ENCODE peak calls at places on chromosomes 6 and 20, in eight cellular contexts. T is upper lobe of right lung, Q is substantia nigra, I is HL-60, J is GM12878, R is brain microvascular endothelial cell, F is heart right ventricle, E is H9. H is an unnamed sample.

GRCh38 chr20:1418335-1418734 is 25.5 kb upstream of the FKBP1A start:
- DNase-seq in T (no peak), Q (no peak), I (no peak), J (no peak), R (no peak), F (no peak), E (no peak), H (no peak)

GRCh38 chr6:16388488-16388887 is 150.1 kb downstream of the GMPR start:
- DNase-seq in T (no peak), Q (no peak), I (no peak), J (no peak), R (no peak), F (no peak), E (no peak), H (no peak)

GRCh38 chr20:58990651-58991445 is 9.8 kb downstream of the NELFCD start:
- DNase-seq in T (no peak), Q (no peak), I (no peak), J (no peak), R (no peak), F (no peak), E (no peak), H (no peak)

GRCh38 chr20:34578040-34578439 is 19.5 kb downstream of the MAP1LC3A start:
- DNase-seq in T (no peak), Q (no peak), I (peak), J (no peak), R (no peak), F (no peak), E (no peak), H (no peak)

GRCh38 chr6:119226089-119226488 is 123.5 kb downstream of the MAN1A1 start:
- DNase-seq in T (no peak), Q (no peak), I (no peak), J (no peak), R (no peak), F (no peak), E (no peak), H (no peak)

GRCh38 chr6:134145786-134146185 is 93.4 kb upstream of the SLC2A12 start:
- DNase-seq in T (no peak), Q (no peak), I (peak), J (no peak), R (peak), F (no peak), E (no peak), H (no peak)

GRCh38 chr6:170047813-170048212 is 243.1 kb downstream of the DLL1 start:
- DNase-seq in T (peak), Q (no peak), I (no peak), J (no peak), R (no peak), F (no peak), E (no peak), H (no peak)

GRCh38 chr6:162421004-162421403 is 306.6 kb downstream of the PRKN start:
- DNase-seq in T (no peak), Q (no peak), I (no peak), J (no peak), R (no peak), F (no peak), E (no peak), H (no peak)

GRCh38 chr20:8020314-8021079 is 936 bp upstream of the TMX4 start:
- DNase-seq in T (no peak), Q (no peak), I (peak), J (peak), R (no peak), F (no peak), E (no peak), H (no peak)

GRCh38 chr6:134420638-134421181 is 102.8 kb upstream of the SGK1 start:
- DNase-seq in T (no peak), Q (no peak), I (no peak), J (no peak), R (peak), F (no peak), E (no peak), H (no peak)

GRCh38 chr6:109428889-109429477 is 11.4 kb downstream of the PPIL6 start:
- DNase-seq in T (no peak), Q (no peak), I (no peak), J (no peak), R (no peak), F (no peak), E (no peak), H (no peak)

GRCh38 chr6:145735356-145736165 is at the start of gene EPM2A:
- DNase-seq in T (peak), Q (peak), I (peak), J (peak), R (peak), F (peak), E (peak), H (peak)

GRCh38 chr6:109770779-109771178 is 79.7 kb downstream of the FIG4 start:
- DNase-seq in T (no peak), Q (no peak), I (peak), J (no peak), R (no peak), F (no peak), E (no peak), H (no peak)

GRCh38 chr6:138044458-138044857 is 62.8 kb downstream of the PERP start:
- DNase-seq in T (no peak), Q (no peak), I (no peak), J (no peak), R (no peak), F (no peak), E (no peak), H (no peak)

DNA sequence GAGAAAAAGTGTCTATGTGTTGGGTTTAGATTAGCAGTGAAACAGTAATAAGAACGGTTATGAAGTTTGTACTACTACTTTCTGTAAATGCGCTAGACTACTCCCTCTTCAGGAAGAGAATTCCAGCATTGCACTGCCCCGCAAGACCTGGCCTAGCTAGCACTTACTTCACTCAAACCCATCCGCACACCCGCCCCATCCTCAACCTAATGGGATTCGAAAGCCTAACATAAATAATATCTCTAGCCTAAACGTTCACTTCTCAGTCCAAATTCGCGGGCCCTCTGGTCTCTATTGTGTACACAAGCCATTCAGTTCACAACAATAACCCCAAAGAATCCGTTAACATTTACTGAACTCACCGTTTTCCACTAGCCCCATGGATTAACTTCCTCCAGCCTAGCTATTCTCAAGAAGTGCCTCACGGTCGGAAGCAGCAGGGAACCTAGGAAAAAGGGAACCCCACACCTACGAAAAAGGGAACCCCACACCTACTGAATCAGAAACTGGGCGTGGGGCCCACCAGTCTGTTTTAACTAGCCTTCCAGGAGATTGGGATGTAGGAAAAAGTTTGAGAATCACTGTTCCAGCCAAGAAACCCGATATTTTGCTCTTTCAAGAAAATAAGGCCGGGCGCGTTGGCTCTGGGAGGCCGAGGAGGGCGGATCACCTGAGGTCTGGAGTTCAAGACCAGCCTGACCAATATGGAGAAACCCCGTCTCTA is 45.4 kb upstream of the BTN3A2 start:
- DNase-seq in T (no peak), Q (no peak), I (no peak), J (no peak), R (no peak), F (no peak), E (peak), H (no peak)
- H3K27ac ChIP-seq in T (no peak), Q (no peak), I (no peak), J (no peak), R (no peak), F (no peak), E (no peak), H (no peak)

GRCh38 chr6:87699576-87699975 is 2.5 kb downstream of the AKIRIN2 start:
- DNase-seq in T (no peak), Q (no peak), I (no peak), J (no peak), R (no peak), F (no peak), E (no peak), H (no peak)

GRCh38 chr6:87700351-87700728 is 1.7 kb downstream of the AKIRIN2 start:
- DNase-seq in T (no peak), Q (no peak), I (no peak), J (no peak), R (no peak), F (no peak), E (no peak), H (no peak)

GRCh38 chr6:87700729-87701675 is 1.0 kb downstream of the AKIRIN2 start:
- DNase-seq in T (no peak), Q (no peak), I (peak), J (peak), R (peak), F (peak), E (no peak), H (no peak)

GRCh38 chr6:87697581-87698552 is 4.2 kb downstream of the AKIRIN2 start:
- DNase-seq in T (no peak), Q (no peak), I (peak), J (no peak), R (peak), F (no peak), E (no peak), H (no peak)

DNA sequence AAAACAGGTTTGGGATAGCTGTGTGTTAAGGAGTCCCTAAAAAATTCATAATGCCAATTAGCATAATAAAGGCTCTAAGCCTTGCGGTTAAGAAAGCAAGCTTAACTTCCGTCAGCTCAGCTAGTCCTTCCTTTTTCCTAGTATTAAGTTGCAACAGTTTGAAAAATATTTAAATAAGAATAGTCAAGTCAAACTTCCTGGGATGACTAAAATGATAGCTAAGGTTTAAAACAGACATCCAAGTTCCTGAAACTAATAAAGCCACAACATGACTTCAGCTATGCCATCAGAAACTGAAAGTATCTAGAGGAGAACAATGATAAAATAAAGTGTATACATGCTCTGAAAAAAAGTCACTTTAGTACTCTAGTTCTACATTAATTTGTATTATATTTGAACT is 3.4 kb downstream of the AKIRIN2 start:
- DNase-seq in T (no peak), Q (no peak), I (no peak), J (no peak), R (no peak), F (no peak), E (no peak), H (no peak)
- H3K27ac ChIP-seq in T (peak), Q (no peak), I (peak), J (peak), R (peak), F (peak), E (no peak), H (no peak)

GRCh38 chr20:17504898-17505663 is 26.1 kb downstream of the BFSP1 start:
- DNase-seq in T (peak), Q (peak), I (peak), J (peak), R (peak), F (peak), E (peak), H (no peak)
- H3K27ac ChIP-seq in T (peak), Q (peak), I (peak), J (no peak), R (no peak), F (peak), E (no peak), H (no peak)

GRCh38 chr20:48847498-48848205 is 19.9 kb upstream of the PREX1 start:
- DNase-seq in T (no peak), Q (no peak), I (no peak), J (no peak), R (no peak), F (no peak), E (no peak), H (no peak)

GRCh38 chr20:48843125-48843806 is 15.5 kb upstream of the PREX1 start:
- DNase-seq in T (no peak), Q (no peak), I (no peak), J (no peak), R (no peak), F (no peak), E (no peak), H (no peak)

GRCh38 chr20:48846516-48847492 is 19.0 kb upstream of the PREX1 start:
- DNase-seq in T (no peak), Q (no peak), I (peak), J (peak), R (no peak), F (no peak), E (peak), H (peak)

GRCh38 chr20:48845000-48845399 is 17.2 kb upstream of the PREX1 start:
- DNase-seq in T (no peak), Q (no peak), I (no peak), J (no peak), R (no peak), F (no peak), E (no peak), H (no peak)

DNA sequence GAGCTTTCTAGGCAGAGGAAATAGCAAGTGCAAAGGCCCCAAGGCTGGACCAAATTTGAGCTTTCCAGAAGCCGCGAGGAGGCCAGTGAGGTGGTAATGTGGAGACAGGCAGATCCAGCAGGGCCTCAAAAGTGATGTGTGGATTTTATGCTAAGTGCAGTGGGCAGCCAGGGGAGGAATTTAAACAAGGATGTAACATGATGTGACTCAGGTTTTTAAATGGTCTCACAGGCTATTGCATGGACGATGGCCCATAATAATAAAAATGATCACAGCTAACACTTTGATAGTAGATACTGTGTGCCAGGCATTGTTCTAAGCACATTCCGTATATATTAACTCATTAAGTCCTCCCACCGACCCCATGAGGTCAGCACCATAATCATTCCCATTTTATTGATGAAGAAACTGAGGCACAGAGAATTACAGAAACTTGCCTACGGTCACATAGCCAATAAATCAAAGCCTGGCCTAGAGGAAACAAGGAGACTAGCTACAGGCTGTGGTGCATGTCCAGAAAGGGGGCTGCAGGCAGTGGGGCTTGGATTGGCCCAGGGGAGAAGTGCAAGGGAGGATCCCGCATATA is 18.0 kb upstream of the PREX1 start:
- DNase-seq in T (no peak), Q (no peak), I (no peak), J (no peak), R (no peak), F (no peak), E (no peak), H (no peak)
- H3K27ac ChIP-seq in T (no peak), Q (no peak), I (no peak), J (peak), R (no peak), F (no peak), E (no peak), H (no peak)

GRCh38 chr20:57091748-57092111 is 174.7 kb downstream of the BMP7 start:
- DNase-seq in T (no peak), Q (no peak), I (no peak), J (no peak), R (no peak), F (no peak), E (no peak), H (no peak)
- H3K27ac ChIP-seq in T (no peak), Q (no peak), I (no peak), J (no peak), R (no peak), F (no peak), E (no peak), H (no peak)

H was measured in caudate nucleus.